ENCODE peak calls at places on chromosome 11, in ten cellular contexts. One of them, this sample, is unnamed.

GRCh38 chr11:84543367-84544159 is 1083.6 kb downstream of the DLG2 start:
- DNase-seq in aorta: no peak
- DNase-seq in heart left ventricle: no peak
- DNase-seq in IMR-90: no peak
- DNase-seq in WERI-Rb-1: peak; percentile 54
- DNase-seq in right cardiac atrium: no peak
- DNase-seq in A549: no peak
- DNase-seq in cardiac muscle cell: no peak
- DNase-seq in ovary: no peak
- DNase-seq in AG04449: no peak
- DNase-seq in this sample: no peak

GRCh38 chr11:6480299-6480914 is 724 bp downstream of the ARFIP2 start:
- DNase-seq in aorta: no peak
- DNase-seq in heart left ventricle: no peak
- DNase-seq in IMR-90: no peak
- DNase-seq in WERI-Rb-1: no peak
- DNase-seq in right cardiac atrium: no peak
- DNase-seq in A549: no peak
- DNase-seq in cardiac muscle cell: no peak
- DNase-seq in ovary: peak; percentile 14
- DNase-seq in AG04449: no peak
- DNase-seq in this sample: no peak

GRCh38 chr11:36478700-36479329 is 31.3 kb downstream of the TRAF6 start:
- DNase-seq in aorta: no peak
- DNase-seq in heart left ventricle: no peak
- DNase-seq in IMR-90: peak; percentile 59
- DNase-seq in WERI-Rb-1: peak; percentile 58
- DNase-seq in right cardiac atrium: no peak
- DNase-seq in A549: peak; percentile 35
- DNase-seq in cardiac muscle cell: peak; percentile 50
- DNase-seq in ovary: no peak
- DNase-seq in AG04449: no peak
- DNase-seq in this sample: peak; percentile 31

GRCh38 chr11:63847363-63847762 is 8.5 kb downstream of the MARK2 start:
- DNase-seq in aorta: peak; percentile 17
- DNase-seq in heart left ventricle: no peak
- DNase-seq in IMR-90: no peak
- DNase-seq in WERI-Rb-1: no peak
- DNase-seq in right cardiac atrium: no peak
- DNase-seq in A549: no peak
- DNase-seq in cardiac muscle cell: no peak
- DNase-seq in ovary: no peak
- DNase-seq in AG04449: no peak
- DNase-seq in this sample: no peak

GRCh38 chr11:30203850-30204249 is 27.0 kb upstream of the FSHB start:
- DNase-seq in aorta: no peak
- DNase-seq in heart left ventricle: no peak
- DNase-seq in IMR-90: no peak
- DNase-seq in WERI-Rb-1: no peak
- DNase-seq in right cardiac atrium: no peak
- DNase-seq in A549: no peak
- DNase-seq in cardiac muscle cell: no peak
- DNase-seq in ovary: no peak
- DNase-seq in AG04449: no peak
- DNase-seq in this sample: no peak

GRCh38 chr11:70080763-70081162 is 2.6 kb downstream of the ANO1 start:
- DNase-seq in aorta: peak; percentile 82
- DNase-seq in heart left ventricle: no peak
- DNase-seq in IMR-90: no peak
- DNase-seq in WERI-Rb-1: no peak
- DNase-seq in right cardiac atrium: no peak
- DNase-seq in A549: peak; percentile 52
- DNase-seq in cardiac muscle cell: no peak
- DNase-seq in ovary: no peak
- DNase-seq in AG04449: no peak
- DNase-seq in this sample: no peak

GRCh38 chr11:27116684-27117083 is 76.1 kb downstream of the BBOX1 start:
- DNase-seq in aorta: no peak
- DNase-seq in heart left ventricle: no peak
- DNase-seq in IMR-90: no peak
- DNase-seq in WERI-Rb-1: no peak
- DNase-seq in right cardiac atrium: no peak
- DNase-seq in A549: no peak
- DNase-seq in cardiac muscle cell: peak; percentile 2
- DNase-seq in ovary: no peak
- DNase-seq in AG04449: peak; percentile 71
- DNase-seq in this sample: no peak

GRCh38 chr11:73862971-73863370 is 13.7 kb downstream of the COA4 start:
- DNase-seq in aorta: no peak
- DNase-seq in heart left ventricle: no peak
- DNase-seq in IMR-90: no peak
- DNase-seq in WERI-Rb-1: no peak
- DNase-seq in right cardiac atrium: no peak
- DNase-seq in A549: no peak
- DNase-seq in cardiac muscle cell: no peak
- DNase-seq in ovary: no peak
- DNase-seq in AG04449: no peak
- DNase-seq in this sample: no peak

GRCh38 chr11:117868815-117869642 is 7.4 kb downstream of the FXYD6 start:
- DNase-seq in aorta: no peak
- DNase-seq in heart left ventricle: no peak
- DNase-seq in IMR-90: no peak
- DNase-seq in WERI-Rb-1: no peak
- DNase-seq in right cardiac atrium: no peak
- DNase-seq in A549: no peak
- DNase-seq in cardiac muscle cell: no peak
- DNase-seq in ovary: no peak
- DNase-seq in AG04449: no peak
- DNase-seq in this sample: no peak

GRCh38 chr11:65334696-65335295 is 1.1 kb downstream of the DPF2 start:
- DNase-seq in aorta: no peak
- DNase-seq in heart left ventricle: no peak
- DNase-seq in IMR-90: no peak
- DNase-seq in WERI-Rb-1: no peak
- DNase-seq in right cardiac atrium: no peak
- DNase-seq in A549: no peak
- DNase-seq in cardiac muscle cell: no peak
- DNase-seq in ovary: no peak
- DNase-seq in AG04449: no peak
- DNase-seq in this sample: no peak

GRCh38 chr11:59761985-59762384 is 6.8 kb downstream of the STX3 start:
- DNase-seq in aorta: no peak
- DNase-seq in heart left ventricle: no peak
- DNase-seq in IMR-90: no peak
- DNase-seq in WERI-Rb-1: peak; percentile 89
- DNase-seq in right cardiac atrium: no peak
- DNase-seq in A549: no peak
- DNase-seq in cardiac muscle cell: no peak
- DNase-seq in ovary: no peak
- DNase-seq in AG04449: no peak
- DNase-seq in this sample: no peak

GRCh38 chr11:3947084-3947483 is 91.6 kb downstream of the STIM1 start:
- DNase-seq in aorta: no peak
- DNase-seq in heart left ventricle: peak; percentile 36
- DNase-seq in IMR-90: peak; percentile 67
- DNase-seq in WERI-Rb-1: no peak
- DNase-seq in right cardiac atrium: no peak
- DNase-seq in A549: no peak
- DNase-seq in cardiac muscle cell: peak; percentile 80
- DNase-seq in ovary: peak; percentile 48
- DNase-seq in AG04449: no peak
- DNase-seq in this sample: peak; percentile 86

GRCh38 chr11:18046116-18046777 is at the start of gene TPH1:
- DNase-seq in aorta: peak; percentile 86
- DNase-seq in heart left ventricle: peak; percentile 52
- DNase-seq in IMR-90: peak; percentile 36
- DNase-seq in WERI-Rb-1: no peak
- DNase-seq in right cardiac atrium: peak; percentile 80
- DNase-seq in A549: no peak
- DNase-seq in cardiac muscle cell: peak; percentile 75
- DNase-seq in ovary: peak; percentile 43
- DNase-seq in AG04449: no peak
- DNase-seq in this sample: no peak

GRCh38 chr11:18056561-18057181 is 10.6 kb upstream of the TPH1 start:
- DNase-seq in aorta: no peak
- DNase-seq in heart left ventricle: no peak
- DNase-seq in IMR-90: no peak
- DNase-seq in WERI-Rb-1: no peak
- DNase-seq in right cardiac atrium: no peak
- DNase-seq in A549: no peak
- DNase-seq in cardiac muscle cell: no peak
- DNase-seq in ovary: no peak
- DNase-seq in AG04449: no peak
- DNase-seq in this sample: peak; percentile 7

GRCh38 chr11:18054511-18055103 is 8.5 kb upstream of the TPH1 start:
- DNase-seq in aorta: no peak
- DNase-seq in heart left ventricle: no peak
- DNase-seq in IMR-90: no peak
- DNase-seq in WERI-Rb-1: no peak
- DNase-seq in right cardiac atrium: no peak
- DNase-seq in A549: no peak
- DNase-seq in cardiac muscle cell: no peak
- DNase-seq in ovary: no peak
- DNase-seq in AG04449: no peak
- DNase-seq in this sample: no peak

DNA sequence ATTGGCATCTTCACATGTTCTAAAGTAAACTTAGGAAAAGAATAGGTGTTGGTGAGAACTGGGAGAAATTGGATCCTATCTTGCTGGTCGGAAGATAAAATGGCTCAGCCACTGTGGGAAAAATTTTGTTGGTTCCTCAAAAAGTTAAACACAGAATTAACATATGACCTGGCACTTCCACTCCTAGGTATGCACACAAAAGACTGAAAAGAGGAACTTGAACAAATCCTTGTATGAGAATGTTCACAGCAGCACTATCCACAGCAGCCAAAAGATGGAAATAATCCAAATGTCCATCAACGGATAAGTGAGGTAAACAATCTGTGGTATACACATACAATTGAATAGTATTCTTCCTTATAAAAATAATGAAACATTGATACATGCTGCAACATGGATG is 4.8 kb upstream of the TPH1 start:
- DNase-seq in aorta: no peak
- DNase-seq in heart left ventricle: no peak
- DNase-seq in IMR-90: no peak
- DNase-seq in WERI-Rb-1: no peak
- DNase-seq in right cardiac atrium: no peak
- DNase-seq in A549: no peak
- DNase-seq in cardiac muscle cell: no peak
- DNase-seq in ovary: no peak
- DNase-seq in AG04449: no peak
- DNase-seq in this sample: no peak
- H3K4me3 ChIP-seq in aorta: no peak overlapping the region
- H3K4me3 ChIP-seq in heart left ventricle: no peak overlapping the region
- H3K4me3 ChIP-seq in IMR-90: no peak overlapping the region
- H3K4me3 ChIP-seq in WERI-Rb-1: no peak overlapping the region
- H3K4me3 ChIP-seq in right cardiac atrium: no peak overlapping the region
- H3K4me3 ChIP-seq in A549: no peak overlapping the region
- H3K4me3 ChIP-seq in cardiac muscle cell: no peak overlapping the region
- H3K4me3 ChIP-seq in ovary: no peak overlapping the region
- H3K4me3 ChIP-seq in AG04449: no peak overlapping the region
- H3K4me3 ChIP-seq in this sample: no peak overlapping the region

GRCh38 chr11:22626573-22627239 is 1.1 kb upstream of the FANCF start:
- DNase-seq in aorta: no peak
- DNase-seq in heart left ventricle: no peak
- DNase-seq in IMR-90: no peak
- DNase-seq in WERI-Rb-1: no peak
- DNase-seq in right cardiac atrium: no peak
- DNase-seq in A549: no peak
- DNase-seq in cardiac muscle cell: no peak
- DNase-seq in ovary: no peak
- DNase-seq in AG04449: no peak
- DNase-seq in this sample: peak; percentile 2
- H3K4me3 ChIP-seq in aorta: peak overlapping the region; percentile 47
- H3K4me3 ChIP-seq in heart left ventricle: no peak overlapping the region
- H3K4me3 ChIP-seq in IMR-90: no peak overlapping the region
- H3K4me3 ChIP-seq in WERI-Rb-1: no peak overlapping the region
- H3K4me3 ChIP-seq in right cardiac atrium: no peak overlapping the region
- H3K4me3 ChIP-seq in A549: no peak overlapping the region
- H3K4me3 ChIP-seq in cardiac muscle cell: peak overlapping the region; percentile 93
- H3K4me3 ChIP-seq in ovary: no peak overlapping the region
- H3K4me3 ChIP-seq in AG04449: no peak overlapping the region
- H3K4me3 ChIP-seq in this sample: peak overlapping the region; percentile 72

GRCh38 chr11:67239795-67240574 is 26.3 kb upstream of the GRK2 start:
- DNase-seq in aorta: peak; percentile 98
- DNase-seq in heart left ventricle: peak; percentile 99
- DNase-seq in IMR-90: peak; percentile 99
- DNase-seq in WERI-Rb-1: peak; percentile 98
- DNase-seq in right cardiac atrium: peak; percentile 98
- DNase-seq in A549: peak; percentile 93
- DNase-seq in cardiac muscle cell: peak; percentile 99
- DNase-seq in ovary: peak; percentile 95
- DNase-seq in AG04449: peak; percentile 92
- DNase-seq in this sample: peak; percentile 99

GRCh38 chr11:67242548-67242947 is 23.7 kb upstream of the GRK2 start:
- DNase-seq in aorta: no peak
- DNase-seq in heart left ventricle: no peak
- DNase-seq in IMR-90: no peak
- DNase-seq in WERI-Rb-1: no peak
- DNase-seq in right cardiac atrium: no peak
- DNase-seq in A549: no peak
- DNase-seq in cardiac muscle cell: no peak
- DNase-seq in ovary: no peak
- DNase-seq in AG04449: no peak
- DNase-seq in this sample: no peak

GRCh38 chr11:67240575-67241389 is 25.5 kb upstream of the GRK2 start:
- DNase-seq in aorta: peak; percentile 87
- DNase-seq in heart left ventricle: peak; percentile 72
- DNase-seq in IMR-90: peak; percentile 75
- DNase-seq in WERI-Rb-1: peak; percentile 33
- DNase-seq in right cardiac atrium: peak; percentile 77
- DNase-seq in A549: peak; percentile 56
- DNase-seq in cardiac muscle cell: peak; percentile 59
- DNase-seq in ovary: peak; percentile 42
- DNase-seq in AG04449: no peak
- DNase-seq in this sample: peak; percentile 92

GRCh38 chr11:67237574-67237973 is 28.7 kb upstream of the GRK2 start:
- DNase-seq in aorta: no peak
- DNase-seq in heart left ventricle: no peak
- DNase-seq in IMR-90: no peak
- DNase-seq in WERI-Rb-1: no peak
- DNase-seq in right cardiac atrium: no peak
- DNase-seq in A549: no peak
- DNase-seq in cardiac muscle cell: no peak
- DNase-seq in ovary: no peak
- DNase-seq in AG04449: no peak
- DNase-seq in this sample: no peak

GRCh38 chr11:67238894-67239794 is 27.1 kb upstream of the GRK2 start:
- DNase-seq in aorta: no peak
- DNase-seq in heart left ventricle: no peak
- DNase-seq in IMR-90: peak; percentile 26
- DNase-seq in WERI-Rb-1: peak; percentile 31
- DNase-seq in right cardiac atrium: no peak
- DNase-seq in A549: no peak
- DNase-seq in cardiac muscle cell: peak; percentile 79
- DNase-seq in ovary: no peak
- DNase-seq in AG04449: no peak
- DNase-seq in this sample: no peak
- H3K4me3 ChIP-seq in aorta: no peak overlapping the region
- H3K4me3 ChIP-seq in heart left ventricle: peak overlapping the region; percentile 30
- H3K4me3 ChIP-seq in IMR-90: peak overlapping the region; percentile 18
- H3K4me3 ChIP-seq in WERI-Rb-1: peak overlapping the region; percentile 31
- H3K4me3 ChIP-seq in right cardiac atrium: peak overlapping the region; percentile 39
- H3K4me3 ChIP-seq in A549: peak overlapping the region; percentile 22
- H3K4me3 ChIP-seq in cardiac muscle cell: peak overlapping the region; percentile 11
- H3K4me3 ChIP-seq in ovary: no peak overlapping the region
- H3K4me3 ChIP-seq in AG04449: peak overlapping the region; percentile 41
- H3K4me3 ChIP-seq in this sample: peak overlapping the region; percentile 42

GRCh38 chr11:123301696-123302400 is 106.8 kb upstream of the CLMP start:
- DNase-seq in aorta: peak; percentile 87
- DNase-seq in heart left ventricle: peak; percentile 56
- DNase-seq in IMR-90: peak; percentile 11
- DNase-seq in WERI-Rb-1: peak; percentile 79
- DNase-seq in right cardiac atrium: peak; percentile 84
- DNase-seq in A549: peak; percentile 44
- DNase-seq in cardiac muscle cell: peak; percentile 91
- DNase-seq in ovary: peak; percentile 39
- DNase-seq in AG04449: no peak
- DNase-seq in this sample: peak; percentile 80
- H3K4me3 ChIP-seq in aorta: peak overlapping the region; percentile 31
- H3K4me3 ChIP-seq in heart left ventricle: peak overlapping the region; percentile 44
- H3K4me3 ChIP-seq in IMR-90: peak overlapping the region; percentile 32
- H3K4me3 ChIP-seq in WERI-Rb-1: peak overlapping the region; percentile 53
- H3K4me3 ChIP-seq in right cardiac atrium: peak overlapping the region; percentile 26
- H3K4me3 ChIP-seq in A549: peak overlapping the region; percentile 38
- H3K4me3 ChIP-seq in cardiac muscle cell: peak overlapping the region; percentile 17
- H3K4me3 ChIP-seq in ovary: peak overlapping the region; percentile 25
- H3K4me3 ChIP-seq in AG04449: peak overlapping the region; percentile 47
- H3K4me3 ChIP-seq in this sample: peak overlapping the region; percentile 66

This sample was measured in GM12865.